ENCODE peak calls at places on chromosomes 7 and 10, in six cellular contexts. X is left cardiac atrium; B is fibroblast of lung; W is stimulated activated naive CD8-positive, alpha-beta T cell treated with anti-CD3 and anti-CD28 coated beads, Interleukin-15, Interleukin-2, amounts not matched to agents 100 U/mL and 50 U/mL, for 24 hours; Y is AG20443; G is left colon. H is an unnamed sample.

GRCh38 chr7:6310594-6310993 is 38.2 kb upstream of the CYTH3 start:
- DNase-seq in B (no peak), Y (no peak), W (no peak), G (no peak), X (no peak), H (no peak)

GRCh38 chr10:91238191-91238590 is 17.7 kb downstream of the PCGF5 start:
- DNase-seq in W (no peak), B (no peak), X (no peak), Y (no peak), G (no peak), H (no peak)

GRCh38 chr10:119655566-119656001 is 4.4 kb downstream of the BAG3 start:
- DNase-seq in X (peak; percentile 72), W (peak; percentile 32), Y (peak; percentile 70), G (peak; percentile 68), B (peak; percentile 82), H (no peak)

GRCh38 chr10:92834331-92834730 is 14.0 kb upstream of the EXOC6 start:
- DNase-seq in G (no peak), X (no peak), W (no peak), Y (no peak), B (peak; percentile 44), H (no peak)

GRCh38 chr10:3129581-3130340 is 42.8 kb downstream of the PITRM1 start:
- DNase-seq in G (no peak), W (no peak), X (no peak), Y (no peak), B (no peak), H (peak; percentile 20)

GRCh38 chr7:46754135-46754730 is 827.7 kb downstream of the TNS3 start:
- DNase-seq in X (no peak), W (no peak), B (no peak), Y (peak; percentile 46), G (no peak), H (no peak)

GRCh38 chr10:50932113-50932512 is 46.7 kb upstream of the A1CF start:
- DNase-seq in W (no peak), G (peak; percentile 28), X (no peak), B (no peak), Y (no peak), H (peak; percentile 70)

GRCh38 chr7:150398108-150398964 is 19.2 kb downstream of the ZNF775 start:
- DNase-seq in X (no peak), W (no peak), B (no peak), G (peak; percentile 22), Y (no peak), H (no peak)